ENCODE peak calls at places on chromosomes 1 and 21, in six cellular contexts. A, N, I, K, R and J are unnamed samples.

GRCh38 chr1:7352364-7352763 is 418.7 kb upstream of the VAMP3 start:
- DNase-seq in A (no peak), N (no peak), I (no peak), K (no peak), R (no peak), J (no peak)

GRCh38 chr1:231643333-231644237 is 17.0 kb downstream of the DISC1 start:
- DNase-seq in A (no peak), N (no peak), I (no peak), K (no peak), R (no peak), J (no peak)

GRCh38 chr1:67594764-67595163 is 90.2 kb upstream of the GADD45A start:
- DNase-seq in A (no peak), N (no peak), I (no peak), K (no peak), R (no peak), J (no peak)

GRCh38 chr1:208233546-208233945 is 10.6 kb downstream of the PLXNA2 start:
- DNase-seq in A (no peak), N (no peak), I (no peak), K (no peak), R (no peak), J (no peak)

GRCh38 chr21:41762236-41762635 is 4.6 kb downstream of the RIPK4 start:
- DNase-seq in A (no peak), N (peak; percentile 82), I (no peak), K (no peak), R (no peak), J (no peak)

GRCh38 chr21:46366091-46366490 is 42.1 kb downstream of the PCNT start:
- DNase-seq in A (no peak), N (no peak), I (no peak), K (no peak), R (no peak), J (no peak)

GRCh38 chr1:235688096-235688495 is 38.5 kb upstream of the GNG4 start:
- DNase-seq in A (no peak), N (no peak), I (no peak), K (no peak), R (no peak), J (no peak)

GRCh38 chr1:99943238-99943794 is 26.5 kb upstream of the SLC35A3 start:
- DNase-seq in A (no peak), N (no peak), I (peak; percentile 21), K (no peak), R (no peak), J (no peak)

GRCh38 chr1:212072047-212072446 is 36.5 kb downstream of the DTL start:
- DNase-seq in A (no peak), N (no peak), I (no peak), K (no peak), R (no peak), J (no peak)

GRCh38 chr1:51072040-51072439 is 30.0 kb upstream of the C1orf185 start:
- DNase-seq in A (no peak), N (no peak), I (no peak), K (no peak), R (no peak), J (peak; percentile 48)

GRCh38 chr1:160284220-160284781 is 632 bp downstream of the PEX19 start:
- DNase-seq in A (peak; percentile 26), N (no peak), I (peak; percentile 27), K (no peak), R (no peak), J (peak; percentile 46)

GRCh38 chr1:47991187-47991586 is 6.0 kb downstream of the TRABD2B start:
- DNase-seq in A (no peak), N (no peak), I (no peak), K (no peak), R (no peak), J (peak; percentile 57)

GRCh38 chr1:43270421-43271095 is 775 bp downstream of the TMEM125 start:
- DNase-seq in A (peak; percentile 87), N (peak; percentile 97), I (no peak), K (no peak), R (no peak), J (peak; percentile 97)

GRCh38 chr1:199029855-199030254 is 391.0 kb downstream of the PTPRC start:
- DNase-seq in A (no peak), N (no peak), I (peak; percentile 26), K (no peak), R (no peak), J (no peak)

GRCh38 chr1:18734001-18734400 is 103.4 kb downstream of the PAX7 start:
- DNase-seq in A (no peak), N (no peak), I (no peak), K (no peak), R (no peak), J (no peak)

GRCh38 chr1:9449106-9449627 is 90.1 kb upstream of the SLC25A33 start:
- DNase-seq in A (no peak), N (no peak), I (no peak), K (no peak), R (no peak), J (no peak)

GRCh38 chr1:33535334-33535733 is 62.9 kb downstream of the ZSCAN20 start:
- DNase-seq in A (no peak), N (no peak), I (no peak), K (no peak), R (no peak), J (no peak)

GRCh38 chr1:62280150-62280549 is 39.1 kb downstream of the KANK4 start:
- DNase-seq in A (no peak), N (no peak), I (no peak), K (no peak), R (no peak), J (no peak)

GRCh38 chr1:204592246-204592948 is 76.2 kb downstream of the MDM4 start:
- DNase-seq in A (no peak), N (no peak), I (no peak), K (no peak), R (no peak), J (no peak)

GRCh38 chr1:145891587-145892485 is 6.2 kb upstream of the ANKRD35 start:
- DNase-seq in A (peak; percentile 98), N (peak; percentile 93), I (peak; percentile 98), K (peak; percentile 68), R (peak; percentile 33), J (peak; percentile 98)

GRCh38 chr21:15631342-15631741 is 98.4 kb upstream of the USP25 start:
- DNase-seq in A (no peak), N (no peak), I (peak; percentile 10), K (no peak), R (no peak), J (peak; percentile 28)

GRCh38 chr1:157133431-157133830 is 4.8 kb downstream of the ETV3 start:
- DNase-seq in A (no peak), N (no peak), I (no peak), K (no peak), R (peak; percentile 74), J (no peak)

GRCh38 chr1:108199231-108199657 is 899 bp downstream of the SLC25A24 start:
- DNase-seq in A (peak; percentile 5), N (peak; percentile 25), I (no peak), K (no peak), R (no peak), J (peak; percentile 59)

GRCh38 chr1:114135806-114136205 is 17.9 kb downstream of the SYT6 start:
- DNase-seq in A (no peak), N (no peak), I (no peak), K (no peak), R (no peak), J (no peak)

GRCh38 chr1:192589813-192590212 is 14.2 kb downstream of the RGS1 start:
- DNase-seq in A (no peak), N (no peak), I (no peak), K (no peak), R (no peak), J (no peak)

GRCh38 chr1:168513656-168514404 is 30.0 kb downstream of the XCL2 start:
- DNase-seq in A (no peak), N (no peak), I (no peak), K (no peak), R (no peak), J (no peak)

GRCh38 chr1:48831579-48831978 is 54.9 kb upstream of the BEND5 start:
- DNase-seq in A (no peak), N (no peak), I (no peak), K (no peak), R (no peak), J (peak; percentile 4)

GRCh38 chr1:1542766-1543705 is 2.6 kb upstream of the TMEM240 start:
- DNase-seq in A (no peak), N (no peak), I (no peak), K (no peak), R (no peak), J (no peak)